ENCODE peak calls at places on chromosomes 4 and X, in four cellular contexts. V, A, U and Q are unnamed samples.

GRCh38 chrX:114221445-114221844 is 362.4 kb upstream of the HTR2C start:
- DNase-seq in A (no peak), U (no peak), V (no peak), Q (no peak)

GRCh38 chrX:11929476-11929875 is 171.4 kb downstream of the MSL3 start:
- DNase-seq in A (peak), U (no peak), V (no peak), Q (no peak)

GRCh38 chrX:133412246-133412645 is 3.0 kb downstream of the GPC4 start:
- DNase-seq in U (peak), A (peak), V (peak), Q (peak)

GRCh38 chrX:150352114-150352513 is 11.0 kb upstream of the MAMLD1 start:
- DNase-seq in V (no peak), U (no peak), A (no peak), Q (peak)

GRCh38 chr4:48836658-48837057 is 5.8 kb downstream of the OCIAD1 start:
- DNase-seq in U (no peak), A (no peak), V (no peak), Q (no peak)

GRCh38 chrX:10174810-10175209 is 18.0 kb downstream of the CLCN4 start:
- DNase-seq in A (peak), U (no peak), V (no peak), Q (peak)

GRCh38 chr4:185399466-185399865 is 2.8 kb downstream of the ANKRD37 start:
- DNase-seq in A (no peak), V (no peak), U (no peak), Q (no peak)

GRCh38 chr4:167233523-167234387 is 539 bp downstream of the SPOCK3 start:
- DNase-seq in U (peak), V (peak), A (peak), Q (no peak)

GRCh38 chrX:56833626-56834025 is 104.6 kb downstream of the NBDY start:
- DNase-seq in U (no peak), A (no peak), V (no peak), Q (no peak)

GRCh38 chr4:138890921-138891570 is 124.5 kb upstream of the NOCT start:
- DNase-seq in V (no peak), U (no peak), A (no peak), Q (no peak)

GRCh38 chr4:82428526-82428968 is 1.7 kb downstream of the HNRNPDL start:
- DNase-seq in U (no peak), V (no peak), A (no peak), Q (no peak)

GRCh38 chrX:118603981-118604380 is 108.4 kb downstream of the DOCK11 start:
- DNase-seq in A (peak), V (peak), U (peak), Q (peak)

GRCh38 chr4:168600796-168601583 is 104.1 kb downstream of the PALLD start:
- DNase-seq in U (no peak), V (no peak), A (no peak), Q (no peak)
- H2BK5ac ChIP-seq in U (no peak), V (no peak), A (no peak), Q (no peak)

GRCh38 chrX:104166735-104167436 is 633 bp downstream of the FAM199X start:
- DNase-seq in A (peak), V (no peak), U (peak), Q (no peak)
- H2BK5ac ChIP-seq in A (peak), V (no peak), U (no peak), Q (peak)

GRCh38 chrX:1391707-1392375 is at the start of gene SLC25A6:
- DNase-seq in A (peak), V (peak), U (peak), Q (peak)
- H2BK5ac ChIP-seq in A (peak), V (peak), U (peak), Q (peak)

GRCh38 chr4:42761804-42762203 is 104.9 kb upstream of the ATP8A1 start:
- DNase-seq in V (no peak), A (no peak), U (peak), Q (no peak)
- H2BK5ac ChIP-seq in V (no peak), A (no peak), U (no peak), Q (no peak)

DNA sequence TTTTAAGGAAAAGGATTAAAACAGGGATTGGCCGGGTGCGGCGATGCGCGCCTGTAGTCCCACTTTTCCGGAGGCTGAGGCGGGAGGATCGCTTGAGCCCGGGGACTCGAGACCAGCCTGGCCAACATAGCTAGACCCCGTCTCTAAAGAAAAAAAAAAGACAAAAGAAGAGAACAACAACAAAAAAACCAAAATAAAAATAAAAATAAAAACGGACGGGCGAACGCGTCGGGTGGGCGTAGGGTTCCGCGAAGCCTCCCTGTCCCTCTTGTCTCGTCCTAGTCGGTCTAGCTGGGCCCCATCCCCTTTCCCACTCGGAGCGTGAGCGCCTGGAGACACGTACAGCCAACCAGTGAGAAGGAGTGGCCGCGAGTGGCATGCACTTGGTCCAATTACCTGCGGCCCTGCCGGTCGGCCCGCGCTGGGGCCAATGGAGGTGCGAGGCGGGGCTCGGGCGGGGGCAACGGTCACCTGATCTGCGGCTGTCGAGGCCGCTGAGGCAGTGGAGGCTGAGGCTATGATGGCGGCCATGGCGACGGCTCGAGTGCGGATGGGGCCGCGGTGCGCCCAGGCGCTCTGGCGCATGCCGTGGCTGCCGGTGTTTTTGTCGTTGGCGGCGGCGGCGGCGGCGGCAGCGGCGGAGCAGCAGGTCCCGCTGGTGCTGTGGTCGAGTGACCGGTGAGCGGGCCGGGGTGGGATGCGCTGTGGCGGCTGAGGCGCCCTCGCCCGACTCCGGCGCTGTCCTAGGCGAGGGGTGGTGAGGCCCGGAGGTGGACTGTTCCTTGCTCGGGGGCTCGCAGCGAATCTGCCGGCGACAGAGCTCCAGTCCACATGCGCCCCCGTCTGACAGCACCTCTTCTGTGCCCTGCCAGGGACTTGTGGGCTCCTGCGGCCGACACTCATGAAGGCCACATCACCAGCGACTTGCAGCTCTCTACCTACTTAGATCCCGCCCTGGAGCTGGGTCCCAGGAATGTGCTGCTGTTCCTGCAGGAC is at the start of gene ATP6AP1:
- DNase-seq in U (peak), A (peak), V (peak), Q (peak)
- H2BK5ac ChIP-seq in U (no peak), A (no peak), V (peak), Q (peak)

DNA sequence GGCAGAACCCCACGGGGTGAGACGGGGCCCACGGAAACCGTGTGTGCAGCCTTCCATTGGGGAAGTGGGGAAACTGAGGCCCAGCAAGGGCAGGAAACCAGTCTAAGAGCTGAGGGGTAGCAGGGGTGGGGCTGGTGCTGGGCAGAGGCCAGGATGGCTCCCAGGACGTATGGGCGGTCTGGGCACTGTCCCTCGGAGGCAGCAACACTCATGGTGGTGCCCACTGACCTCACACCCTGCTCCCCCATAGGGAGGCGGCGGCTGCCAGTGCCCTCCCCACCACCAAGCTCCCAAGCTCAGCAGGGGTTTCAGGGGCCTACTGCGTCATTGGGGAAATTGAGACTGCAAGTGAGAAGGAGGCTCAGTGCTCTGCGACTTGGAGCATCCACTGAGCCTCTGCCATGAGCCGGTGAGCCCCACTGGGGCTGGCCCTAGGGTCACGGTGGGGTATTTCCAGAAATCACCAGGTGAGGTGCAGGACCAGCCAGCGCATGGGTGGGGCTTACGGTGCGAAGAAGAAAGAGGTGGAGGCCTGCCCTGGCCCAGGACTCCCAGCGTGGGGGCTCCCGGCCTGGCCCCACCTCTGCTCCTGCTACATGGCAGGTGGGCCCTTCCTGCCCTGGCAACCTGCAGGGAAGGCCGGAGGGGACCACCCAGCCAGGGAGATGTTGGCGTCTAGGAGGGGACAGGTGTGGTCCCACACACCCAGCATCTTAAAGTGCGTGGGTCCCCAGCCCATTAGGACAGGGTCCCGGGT is 900 bp downstream of the MSANTD1 start:
- DNase-seq in A (no peak), V (no peak), U (no peak), Q (no peak)
- H2BK5ac ChIP-seq in A (no peak), V (no peak), U (no peak), Q (no peak)

DNA sequence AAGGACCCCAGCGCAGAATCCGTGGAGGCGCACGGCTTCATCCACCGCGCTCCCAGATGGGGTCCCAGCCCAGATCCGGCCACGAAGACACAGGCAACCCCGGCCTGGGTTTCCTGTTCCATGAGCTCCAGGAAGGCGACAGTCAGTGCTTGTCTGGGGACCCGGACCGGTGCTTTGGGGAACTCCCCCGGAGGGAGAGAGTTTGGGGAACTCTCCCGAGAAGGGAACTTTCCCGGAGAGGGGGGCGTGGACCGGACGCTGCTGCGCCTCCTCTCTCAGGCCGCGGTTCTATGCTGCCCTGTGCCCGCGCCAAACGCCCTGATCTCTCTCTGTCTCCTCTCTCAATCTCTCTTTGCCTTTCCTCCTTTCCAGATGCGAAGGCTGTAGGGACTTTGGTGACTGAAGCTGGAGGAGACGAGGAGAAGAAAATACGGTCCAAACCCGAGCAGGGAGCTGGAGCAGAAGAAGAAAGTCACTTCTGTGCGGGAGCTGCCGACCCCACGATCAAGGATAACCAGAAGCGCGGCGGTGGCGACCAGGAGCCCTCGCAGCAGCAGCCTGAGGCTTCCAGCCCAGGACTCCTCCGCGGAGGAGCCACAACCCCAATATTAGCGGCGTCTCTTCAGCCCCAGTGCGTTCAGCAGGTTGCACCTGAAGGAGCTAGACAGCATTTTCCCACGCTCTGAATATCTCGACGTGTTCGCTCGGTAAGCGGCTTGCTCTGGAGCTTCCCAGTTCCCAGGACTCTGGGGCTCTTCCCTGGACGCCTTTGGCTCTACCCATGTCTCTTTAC is 47.6 kb upstream of the NKAP start:
- DNase-seq in A (no peak), U (no peak), V (no peak), Q (no peak)
- H2BK5ac ChIP-seq in A (no peak), U (no peak), V (no peak), Q (no peak)

GRCh38 chrX:48960291-48960690 is 2.9 kb upstream of the OTUD5 start:
- DNase-seq in V (no peak), U (no peak), A (no peak), Q (no peak)

GRCh38 chrX:48958635-48959094 is 1.3 kb upstream of the OTUD5 start:
- DNase-seq in V (no peak), U (no peak), A (peak), Q (peak)

GRCh38 chrX:48957477-48957826 is at the start of gene OTUD5:
- DNase-seq in V (no peak), A (no peak), U (no peak), Q (no peak)

GRCh38 chrX:48957827-48958634 is 624 bp upstream of the OTUD5 start:
- DNase-seq in A (peak), V (peak), U (peak), Q (peak)

DNA sequence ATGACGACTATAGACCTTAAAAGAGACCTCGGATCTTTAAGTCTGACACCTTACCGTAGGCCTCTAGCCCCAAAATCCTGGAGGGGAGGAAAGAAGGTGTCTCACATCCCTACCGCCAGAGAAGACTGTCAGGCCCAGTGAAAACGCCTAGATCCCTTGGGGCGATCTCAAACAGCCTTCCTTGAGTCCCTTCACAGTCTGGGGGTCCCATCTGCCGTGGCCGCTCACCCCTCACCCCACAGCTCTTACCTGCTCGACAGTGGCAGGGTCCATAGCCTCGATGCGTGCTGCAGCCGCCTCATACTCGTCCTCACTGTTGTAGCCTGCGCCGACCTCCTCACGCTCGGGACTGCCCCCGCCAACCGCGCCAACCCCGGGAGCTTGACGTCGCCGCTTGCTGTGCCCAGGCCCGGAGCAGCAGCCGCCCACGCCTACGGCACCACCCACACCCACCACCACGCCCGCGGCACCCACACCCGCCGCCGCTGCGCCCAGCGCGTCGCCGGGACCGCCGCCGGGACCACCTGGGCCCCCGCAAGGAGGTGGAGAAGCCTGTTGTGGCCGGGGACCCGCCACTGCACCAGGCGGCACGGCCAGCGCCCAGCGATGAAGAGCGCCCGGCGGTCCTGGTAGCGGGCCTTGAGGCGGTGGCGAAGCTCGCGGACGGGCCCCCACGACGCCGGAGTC is 536 bp downstream of the OTUD5 start:
- DNase-seq in A (no peak), V (no peak), U (no peak), Q (no peak)
- H2BK5ac ChIP-seq in A (peak), V (peak), U (no peak), Q (peak)

GRCh38 chr4:123416462-123416861 is 19.9 kb downstream of the SPRY1 start:
- DNase-seq in U (no peak), V (no peak), A (no peak), Q (no peak)
- H2BK5ac ChIP-seq in U (no peak), V (no peak), A (no peak), Q (no peak)